ENCODE peak calls at places on chromosomes 7 and 10, in four cellular contexts. M is K562, K is HepG2, X is GM12878. N is an unnamed sample.

GRCh38 chr7:7662527-7662926 is 22.0 kb downstream of the UMAD1 start:
- DNase-seq in M (no peak), K (no peak), X (no peak), N (peak)

GRCh38 chr10:117472872-117473271 is 69.7 kb upstream of the EMX2 start:
- DNase-seq in M (no peak), K (no peak), X (no peak), N (no peak)

GRCh38 chr10:112554263-112554662 is 107.2 kb downstream of the VTI1A start:
- DNase-seq in M (no peak), K (no peak), X (no peak), N (no peak)

GRCh38 chr7:3404490-3404889 is 103.4 kb downstream of the SDK1 start:
- DNase-seq in M (no peak), K (no peak), X (no peak), N (no peak)

GRCh38 chr7:83629117-83629880 is 19.6 kb downstream of the SEMA3E start:
- DNase-seq in M (no peak), K (no peak), X (no peak), N (no peak)

GRCh38 chr7:73738220-73738611 is 386 bp downstream of the ABHD11 start:
- DNase-seq in M (peak), K (no peak), X (no peak), N (peak)

GRCh38 chr7:127769696-127770400 is 117.9 kb downstream of the SND1 start:
- DNase-seq in M (no peak), K (no peak), X (no peak), N (no peak)

GRCh38 chr10:71131508-71132088 is 80.8 kb upstream of the UNC5B start:
- DNase-seq in M (no peak), K (no peak), X (no peak), N (no peak)

GRCh38 chr7:55019691-55020480 is 1.1 kb downstream of the EGFR start:
- DNase-seq in M (no peak), K (no peak), X (no peak), N (no peak)

GRCh38 chr7:116715087-116715486 is 43.1 kb downstream of the MET start:
- DNase-seq in M (no peak), K (no peak), X (no peak), N (no peak)

GRCh38 chr10:112456533-112456932 is 9.5 kb downstream of the VTI1A start:
- DNase-seq in M (no peak), K (peak), X (no peak), N (no peak)

GRCh38 chr7:84697506-84697905 is 489.4 kb downstream of the SEMA3D start:
- DNase-seq in M (no peak), K (no peak), X (no peak), N (peak)

GRCh38 chr7:80821781-80822180 is 97.1 kb downstream of the SEMA3C start:
- DNase-seq in M (no peak), K (peak), X (no peak), N (no peak)

GRCh38 chr10:88728107-88728763 is 22.2 kb downstream of the LIPK start:
- DNase-seq in M (no peak), K (peak), X (no peak), N (peak)

GRCh38 chr7:31633454-31633853 is 53.6 kb upstream of the PPP1R17 start:
- DNase-seq in M (no peak), K (no peak), X (no peak), N (no peak)

GRCh38 chr7:117111532-117111931 is 158.2 kb downstream of the ST7 start:
- DNase-seq in M (no peak), K (no peak), X (no peak), N (no peak)

GRCh38 chr10:9147475-9147874 is 1093.0 kb downstream of the GATA3 start:
- DNase-seq in M (no peak), K (no peak), X (no peak), N (no peak)
- TF ChIP-seq CHD4 in M (no peak), K (no peak), X (no peak), N (no peak)

DNA sequence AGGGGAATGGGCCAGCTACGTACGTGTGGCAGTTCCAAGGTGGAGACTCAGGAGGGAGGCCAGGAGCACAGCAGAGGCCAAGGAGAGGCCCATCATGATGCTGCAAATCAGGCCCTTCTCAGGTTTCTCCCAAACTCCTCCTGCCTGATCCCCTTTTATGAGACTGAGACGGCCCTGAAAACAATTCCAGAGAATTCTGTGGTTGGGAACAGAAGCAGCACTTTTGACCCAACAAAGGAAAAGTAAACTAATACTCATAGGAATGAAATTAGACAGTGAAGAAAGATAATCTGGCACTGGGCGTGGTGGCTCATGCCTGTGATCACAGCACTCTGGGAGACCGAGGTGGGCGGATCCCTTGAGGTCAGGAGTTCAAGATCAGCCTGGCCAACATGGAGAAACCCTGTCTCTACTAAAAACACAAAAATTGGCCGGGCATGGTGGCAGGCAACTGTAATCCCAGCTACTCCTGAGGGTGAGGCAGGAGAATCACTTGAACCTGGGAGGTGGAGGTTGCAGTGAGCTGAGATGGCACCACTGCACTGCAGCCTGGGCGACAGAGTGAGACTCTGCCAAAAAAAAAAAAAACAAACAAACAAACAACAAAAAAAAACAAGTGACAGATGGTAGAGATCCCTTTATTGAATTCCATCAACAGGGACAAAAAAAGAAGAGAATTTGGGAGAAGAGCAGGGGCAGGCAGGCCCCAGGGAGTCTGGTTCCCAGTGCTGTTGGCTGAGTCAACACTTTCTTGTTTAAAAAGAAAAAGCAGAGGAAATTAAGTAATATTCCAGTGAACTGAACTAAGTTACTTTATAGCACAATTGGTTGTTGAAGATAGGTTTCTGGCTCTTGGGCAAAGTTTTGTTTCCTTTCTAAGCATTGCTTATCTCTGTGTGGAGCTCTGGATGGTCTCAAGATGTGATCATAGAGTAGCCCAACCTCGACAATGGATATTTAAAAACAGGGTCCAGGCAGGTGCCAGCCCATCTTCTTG is at the start of gene CCL26:
- DNase-seq in M (no peak), K (peak), X (no peak), N (no peak)
- TF ChIP-seq CHD4 in M (no peak), K (no peak), X (no peak), N (no peak)

DNA sequence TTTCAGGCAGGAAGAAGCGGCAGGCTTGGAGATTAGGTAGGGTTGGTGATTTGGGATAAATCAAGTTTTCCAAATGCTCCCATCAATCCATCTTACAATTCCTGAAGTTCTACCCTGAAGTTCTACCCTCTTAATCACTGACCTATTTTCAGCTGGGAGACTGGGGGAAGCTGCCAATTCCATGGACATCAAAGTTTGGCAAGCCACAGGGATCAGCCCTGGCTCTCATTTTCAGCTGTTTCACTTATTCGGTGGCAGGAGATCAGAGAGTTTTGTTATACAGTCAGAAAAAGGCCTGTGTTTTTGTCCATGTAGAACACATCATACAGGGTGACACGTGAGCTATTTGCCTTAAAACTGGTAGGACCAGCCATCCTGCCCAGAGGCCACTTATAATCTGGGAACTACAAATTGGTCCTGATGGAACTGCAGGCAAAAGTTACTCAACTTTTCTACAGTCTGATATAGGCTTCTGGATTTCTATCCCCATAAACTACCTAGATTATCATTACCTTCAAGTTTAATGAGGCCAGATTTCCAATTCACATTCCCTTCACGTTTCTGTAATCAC is 112.9 kb upstream of the ZNF746 start:
- DNase-seq in M (no peak), K (no peak), X (no peak), N (no peak)
- TF ChIP-seq CHD4 in M (no peak), K (no peak), X (no peak), N (no peak)

GRCh38 chr10:78506614-78507013 is 473.0 kb downstream of the RPS24 start:
- DNase-seq in M (no peak), K (no peak), X (no peak), N (no peak)

GRCh38 chr10:78507761-78508160 is 474.1 kb downstream of the RPS24 start:
- DNase-seq in M (no peak), K (no peak), X (no peak), N (no peak)

GRCh38 chr10:78508955-78509354 is 475.3 kb downstream of the RPS24 start:
- DNase-seq in M (no peak), K (no peak), X (no peak), N (no peak)

GRCh38 chr10:78502208-78502943 is 468.7 kb downstream of the RPS24 start:
- DNase-seq in M (no peak), K (peak), X (no peak), N (no peak)

DNA sequence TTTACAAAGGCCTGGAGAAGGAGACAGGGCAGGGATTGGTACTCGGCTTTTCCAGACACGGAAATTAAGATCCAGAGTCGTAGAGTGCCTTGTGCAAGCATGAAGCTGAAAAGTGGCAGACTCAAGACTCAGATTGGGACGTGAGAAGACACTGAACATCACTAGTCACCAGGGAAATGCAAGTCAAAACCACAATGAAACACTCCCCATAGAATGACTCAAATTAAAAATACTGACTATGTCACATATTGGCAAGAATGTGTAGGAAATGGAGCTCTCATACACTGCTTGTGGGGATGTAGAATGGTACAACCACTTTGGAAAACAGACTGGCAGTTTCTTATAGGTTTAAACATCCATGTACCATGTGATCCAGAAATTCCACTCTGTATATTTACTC is 472.0 kb downstream of the RPS24 start:
- DNase-seq in M (no peak), K (no peak), X (no peak), N (no peak)
- TF ChIP-seq CHD4 in M (no peak), K (no peak), X (no peak), N (no peak)

GRCh38 chr10:21989453-21990154 is 13.9 kb downstream of the DNAJC1 start:
- DNase-seq in M (peak), K (peak), X (no peak), N (peak)

GRCh38 chr10:21990449-21990848 is 13.1 kb downstream of the DNAJC1 start:
- DNase-seq in M (no peak), K (no peak), X (no peak), N (no peak)

GRCh38 chr10:21981118-21981517 is 22.4 kb downstream of the DNAJC1 start:
- DNase-seq in M (no peak), K (no peak), X (no peak), N (no peak)

GRCh38 chr10:21985541-21985940 is 18.0 kb downstream of the DNAJC1 start:
- DNase-seq in M (no peak), K (no peak), X (no peak), N (no peak)
- TF ChIP-seq CHD4 in M (no peak), K (no peak), X (no peak), N (no peak)